ENCODE peak calls at places on chromosomes 1 and 21, in five cellular contexts. One of them, this sample, is unnamed. For H3K4me1, the result is how much of the 10 kb centered on the place peaks cover.

GRCh38 chr1:44678626-44679025 is 4.1 kb downstream of the ARMH1 start:
- DNase-seq in HepG2: no peak
- DNase-seq in GM12878: no peak
- DNase-seq in H1: no peak
- DNase-seq in SK-N-SH: no peak
- DNase-seq in this sample: no peak

GRCh38 chr1:86741947-86742572 is 37.7 kb downstream of the SH3GLB1 start:
- DNase-seq in HepG2: peak
- DNase-seq in SK-N-SH: peak
- DNase-seq in GM12878: no peak
- DNase-seq in H1: no peak
- DNase-seq in this sample: no peak

GRCh38 chr1:88549536-88549935 is 134.5 kb upstream of the PKN2 start:
- DNase-seq in H1: no peak
- DNase-seq in SK-N-SH: no peak
- DNase-seq in HepG2: no peak
- DNase-seq in GM12878: no peak
- DNase-seq in this sample: no peak

GRCh38 chr1:5973771-5974170 is 18.5 kb downstream of the NPHP4 start:
- DNase-seq in HepG2: no peak
- DNase-seq in H1: no peak
- DNase-seq in GM12878: no peak
- DNase-seq in SK-N-SH: no peak
- DNase-seq in this sample: no peak

GRCh38 chr1:219514728-219515127 is 98.2 kb downstream of the ZC3H11B start:
- DNase-seq in H1: no peak
- DNase-seq in SK-N-SH: no peak
- DNase-seq in GM12878: no peak
- DNase-seq in HepG2: no peak
- DNase-seq in this sample: no peak

GRCh38 chr1:245155186-245156040 is 628 bp downstream of the KIF26B start:
- DNase-seq in GM12878: no peak
- DNase-seq in HepG2: no peak
- DNase-seq in SK-N-SH: peak
- DNase-seq in H1: no peak
- DNase-seq in this sample: no peak

GRCh38 chr1:64245495-64245894 is 42.1 kb downstream of the UBE2U start:
- DNase-seq in H1: no peak
- DNase-seq in HepG2: no peak
- DNase-seq in SK-N-SH: no peak
- DNase-seq in GM12878: no peak
- DNase-seq in this sample: no peak

GRCh38 chr1:21084111-21084510 is 92.6 kb downstream of the EIF4G3 start:
- DNase-seq in SK-N-SH: no peak
- DNase-seq in HepG2: no peak
- DNase-seq in H1: no peak
- DNase-seq in GM12878: no peak
- DNase-seq in this sample: no peak

GRCh38 chr1:15248238-15248637 is 1.2 kb downstream of the FHAD1 start:
- DNase-seq in SK-N-SH: no peak
- DNase-seq in HepG2: no peak
- DNase-seq in H1: no peak
- DNase-seq in GM12878: no peak
- DNase-seq in this sample: no peak

GRCh38 chr1:50717327-50717726 is 242.7 kb downstream of the FAF1 start:
- DNase-seq in H1: no peak
- DNase-seq in SK-N-SH: no peak
- DNase-seq in HepG2: peak
- DNase-seq in GM12878: no peak
- DNase-seq in this sample: no peak

GRCh38 chr1:32967863-32968571 is 3.4 kb upstream of the RNF19B start:
- DNase-seq in HepG2: no peak
- DNase-seq in SK-N-SH: no peak
- DNase-seq in H1: no peak
- DNase-seq in GM12878: no peak
- DNase-seq in this sample: no peak

GRCh38 chr1:206002833-206003532 is at the start of gene RAB7B:
- DNase-seq in H1: no peak
- DNase-seq in GM12878: no peak
- DNase-seq in SK-N-SH: no peak
- DNase-seq in HepG2: no peak
- DNase-seq in this sample: no peak

GRCh38 chr1:41751804-41752513 is 166.8 kb downstream of the HIVEP3 start:
- DNase-seq in H1: no peak
- DNase-seq in GM12878: peak
- DNase-seq in HepG2: no peak
- DNase-seq in SK-N-SH: no peak
- DNase-seq in this sample: no peak

GRCh38 chr1:218259800-218260199 is 25.3 kb upstream of the RRP15 start:
- DNase-seq in GM12878: no peak
- DNase-seq in HepG2: peak
- DNase-seq in H1: no peak
- DNase-seq in SK-N-SH: no peak
- DNase-seq in this sample: peak

GRCh38 chr21:33655591-33656221 is 13.4 kb downstream of the ITSN1 start:
- DNase-seq in SK-N-SH: no peak
- DNase-seq in GM12878: no peak
- DNase-seq in H1: no peak
- DNase-seq in HepG2: no peak
- DNase-seq in this sample: peak

GRCh38 chr1:230359992-230360391 is 66.1 kb downstream of the PGBD5 start:
- DNase-seq in GM12878: no peak
- DNase-seq in H1: no peak
- DNase-seq in HepG2: no peak
- DNase-seq in SK-N-SH: no peak
- DNase-seq in this sample: no peak

GRCh38 chr1:182905321-182905720 is 47.6 kb downstream of the SHCBP1L start:
- DNase-seq in GM12878: no peak
- DNase-seq in HepG2: no peak
- DNase-seq in H1: no peak
- DNase-seq in SK-N-SH: no peak
- DNase-seq in this sample: no peak

GRCh38 chr1:190367200-190367599 is 110.5 kb downstream of the BRINP3 start:
- DNase-seq in HepG2: no peak
- DNase-seq in GM12878: no peak
- DNase-seq in SK-N-SH: no peak
- DNase-seq in H1: no peak
- DNase-seq in this sample: no peak

GRCh38 chr1:27018316-27018715 is 5.7 kb upstream of the TENT5B start:
- DNase-seq in HepG2: no peak
- DNase-seq in H1: no peak
- DNase-seq in SK-N-SH: no peak
- DNase-seq in GM12878: no peak
- DNase-seq in this sample: no peak

GRCh38 chr21:37423103-37423502 is 56.5 kb downstream of the DYRK1A start:
- DNase-seq in SK-N-SH: no peak
- DNase-seq in H1: no peak
- DNase-seq in HepG2: no peak
- DNase-seq in GM12878: no peak
- DNase-seq in this sample: no peak

GRCh38 chr1:21314797-21315396 is 24.6 kb upstream of the ECE1 start:
- DNase-seq in GM12878: no peak
- DNase-seq in H1: no peak
- DNase-seq in SK-N-SH: no peak
- DNase-seq in HepG2: no peak
- DNase-seq in this sample: no peak

GRCh38 chr1:163661386-163661785 is 339.6 kb downstream of the NUF2 start:
- DNase-seq in SK-N-SH: no peak
- DNase-seq in GM12878: no peak
- DNase-seq in H1: no peak
- DNase-seq in HepG2: no peak
- DNase-seq in this sample: no peak

GRCh38 chr21:45286671-45287437 is 841 bp downstream of the POFUT2 start:
- DNase-seq in H1: no peak
- DNase-seq in HepG2: no peak
- DNase-seq in SK-N-SH: peak
- DNase-seq in GM12878: no peak
- DNase-seq in this sample: no peak

GRCh38 chr1:92276082-92276481 is 22.7 kb downstream of the GLMN start:
- DNase-seq in GM12878: no peak
- DNase-seq in HepG2: no peak
- DNase-seq in SK-N-SH: no peak
- DNase-seq in H1: no peak
- DNase-seq in this sample: no peak

GRCh38 chr1:162215902-162216301 is 146.4 kb downstream of the NOS1AP start:
- DNase-seq in HepG2: no peak
- DNase-seq in SK-N-SH: no peak
- DNase-seq in GM12878: no peak
- DNase-seq in H1: no peak
- DNase-seq in this sample: no peak

GRCh38 chr1:41482001-41482765 is 2.3 kb downstream of the EDN2 start:
- DNase-seq in H1: no peak
- DNase-seq in SK-N-SH: no peak
- DNase-seq in GM12878: no peak
- DNase-seq in HepG2: no peak
- DNase-seq in this sample: no peak

GRCh38 chr1:51264470-51264869 is 28.4 kb downstream of the RNF11 start:
- DNase-seq in GM12878: no peak
- DNase-seq in HepG2: no peak
- DNase-seq in H1: no peak
- DNase-seq in SK-N-SH: no peak
- DNase-seq in this sample: no peak

GRCh38 chr1:17829579-17829978 is 74.4 kb downstream of the ACTL8 start:
- DNase-seq in H1: no peak
- DNase-seq in SK-N-SH: peak
- DNase-seq in HepG2: no peak
- DNase-seq in GM12878: no peak
- DNase-seq in this sample: no peak

GRCh38 chr1:243367314-243367713 is 111.5 kb downstream of the SDCCAG8 start:
- DNase-seq in SK-N-SH: no peak
- DNase-seq in GM12878: no peak
- DNase-seq in H1: no peak
- DNase-seq in HepG2: no peak
- DNase-seq in this sample: no peak

GRCh38 chr1:204350857-204351573 is 8.7 kb downstream of the PLEKHA6 start:
- DNase-seq in GM12878: no peak
- DNase-seq in H1: no peak
- DNase-seq in HepG2: no peak
- DNase-seq in SK-N-SH: peak
- DNase-seq in this sample: no peak

GRCh38 chr1:113830039-113830438 is 17.8 kb upstream of the RSBN1 start:
- DNase-seq in SK-N-SH: no peak
- DNase-seq in GM12878: no peak
- DNase-seq in H1: no peak
- DNase-seq in HepG2: no peak
- DNase-seq in this sample: no peak

GRCh38 chr1:116277840-116278540 is 95.1 kb upstream of the ATP1A1 start:
- DNase-seq in SK-N-SH: no peak
- DNase-seq in GM12878: no peak
- DNase-seq in HepG2: no peak
- DNase-seq in H1: no peak
- DNase-seq in this sample: no peak

GRCh38 chr21:14591882-14592281 is 45.8 kb upstream of the SAMSN1 start:
- DNase-seq in GM12878: no peak
- DNase-seq in HepG2: no peak
- DNase-seq in H1: no peak
- DNase-seq in SK-N-SH: no peak
- DNase-seq in this sample: no peak

GRCh38 chr1:152516082-152516481 is 1.8 kb downstream of the CRCT1 start:
- DNase-seq in SK-N-SH: no peak
- DNase-seq in H1: no peak
- DNase-seq in GM12878: no peak
- DNase-seq in HepG2: no peak
- DNase-seq in this sample: no peak
- TF ChIP-seq SIN3A in SK-N-SH: no peak
- TF ChIP-seq SIN3A in H1: no peak
- TF ChIP-seq SIN3A in GM12878: no peak
- TF ChIP-seq SIN3A in HepG2: no peak
- TF ChIP-seq SIN3A in this sample: no peak

DNA sequence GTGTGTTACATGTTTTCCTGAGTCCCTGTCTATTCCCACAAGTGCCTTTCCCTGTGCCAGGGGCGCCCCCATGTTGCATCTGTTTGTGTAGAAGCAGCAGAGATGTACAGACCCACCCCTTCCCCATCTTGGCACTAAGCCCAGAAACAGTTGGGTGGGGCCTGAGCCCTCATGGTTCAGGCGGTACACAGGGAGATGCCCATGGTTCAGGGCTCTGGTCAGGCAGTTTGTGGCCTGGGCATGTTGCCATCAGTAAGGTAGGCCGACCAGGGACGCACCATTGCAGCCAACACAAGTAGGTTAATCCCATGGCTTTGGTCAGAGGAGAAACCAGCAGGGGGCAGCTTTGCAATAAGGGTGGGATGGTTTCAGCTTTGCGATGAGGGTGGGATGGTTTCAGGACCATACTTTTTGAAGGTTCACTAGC is 914 bp upstream of the ADGRB2 start:
- DNase-seq in H1: no peak
- DNase-seq in HepG2: no peak
- DNase-seq in SK-N-SH: peak
- DNase-seq in GM12878: no peak
- DNase-seq in this sample: no peak
- H3K4me1 ChIP-seq in H1: under half
- H3K4me1 ChIP-seq in HepG2: under half
- H3K4me1 ChIP-seq in SK-N-SH: under half
- H3K4me1 ChIP-seq in GM12878: under half
- H3K4me1 ChIP-seq in this sample: half or more

GRCh38 chr1:7675431-7676273 is 95.4 kb upstream of the VAMP3 start:
- DNase-seq in H1: no peak
- DNase-seq in HepG2: no peak
- DNase-seq in GM12878: no peak
- DNase-seq in SK-N-SH: no peak
- DNase-seq in this sample: no peak

GRCh38 chr1:7677815-7678214 is 93.3 kb upstream of the VAMP3 start:
- DNase-seq in SK-N-SH: no peak
- DNase-seq in GM12878: no peak
- DNase-seq in HepG2: no peak
- DNase-seq in H1: no peak
- DNase-seq in this sample: no peak

GRCh38 chr1:7674972-7675371 is 96.1 kb upstream of the VAMP3 start:
- DNase-seq in GM12878: no peak
- DNase-seq in HepG2: no peak
- DNase-seq in SK-N-SH: no peak
- DNase-seq in H1: no peak
- DNase-seq in this sample: no peak

GRCh38 chr1:7677111-7677510 is 94.0 kb upstream of the VAMP3 start:
- DNase-seq in SK-N-SH: no peak
- DNase-seq in GM12878: no peak
- DNase-seq in HepG2: no peak
- DNase-seq in H1: no peak
- DNase-seq in this sample: no peak

GRCh38 chr1:7676274-7676945 is 94.7 kb upstream of the VAMP3 start:
- DNase-seq in GM12878: no peak
- DNase-seq in SK-N-SH: no peak
- DNase-seq in H1: no peak
- DNase-seq in HepG2: no peak
- DNase-seq in this sample: no peak
- TF ChIP-seq POLR2AphosphoS5 in GM12878: no peak
- TF ChIP-seq POLR2AphosphoS5 in SK-N-SH: no peak
- TF ChIP-seq POLR2AphosphoS5 in H1: no peak
- TF ChIP-seq POLR2AphosphoS5 in HepG2: no peak
- TF ChIP-seq POLR2AphosphoS5 in this sample: no peak

DNA sequence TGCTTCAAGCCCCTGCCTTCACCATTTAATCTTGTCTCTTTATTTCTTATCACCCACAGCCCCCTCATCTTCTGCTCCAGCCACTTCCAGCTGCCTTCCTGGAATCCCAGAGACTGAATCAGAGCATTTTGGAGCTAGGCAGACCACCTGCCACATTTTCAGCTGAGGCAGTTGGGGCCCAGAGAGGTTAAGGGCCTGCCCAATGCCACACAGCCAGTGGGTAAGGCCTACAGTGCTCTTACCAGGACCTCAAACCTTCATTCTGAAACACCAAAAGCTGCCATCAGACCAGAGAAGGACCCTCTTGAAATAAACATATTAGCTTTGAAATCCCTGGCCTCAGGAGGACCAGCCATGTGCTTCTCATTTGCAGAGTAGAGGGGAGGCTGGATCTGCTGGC is 17.6 kb upstream of the SLC6A17 start:
- DNase-seq in SK-N-SH: no peak
- DNase-seq in H1: no peak
- DNase-seq in GM12878: no peak
- DNase-seq in HepG2: no peak
- DNase-seq in this sample: no peak
- TF ChIP-seq SIN3A in SK-N-SH: no peak
- TF ChIP-seq SIN3A in H1: no peak
- TF ChIP-seq SIN3A in GM12878: no peak
- TF ChIP-seq SIN3A in HepG2: no peak
- TF ChIP-seq SIN3A in this sample: no peak

This sample was measured in Panc1.